ENCODE peak calls at places on chromosomes 16 and 17, in five cellular contexts. R is astrocyte of the cerebellum, S is cardiac muscle cell, D is HL-60, Q is AG04450. X is an unnamed sample.
A peak's percentile ranks its signal among the peaks of the same experiment; 100 is the strongest.

GRCh38 chr17:78780852-78781338 is 1.2 kb downstream of the CYTH1 start:
- DNase-seq in R (no peak), Q (no peak), D (no peak), S (no peak), X (no peak)

GRCh38 chr17:4786111-4786491 is at the start of gene VMO1:
- DNase-seq in Q (no peak), D (no peak), S (peak; percentile 44), R (no peak), X (no peak)

GRCh38 chr16:72664122-72664479 is 383.8 kb downstream of the ZFHX3 start:
- DNase-seq in Q (no peak), D (no peak), R (no peak), S (peak; percentile 13), X (no peak)

GRCh38 chr17:1422907-1423306 is 22.9 kb upstream of the YWHAE start:
- DNase-seq in R (peak; percentile 95), Q (peak; percentile 87), D (no peak), S (peak; percentile 94), X (peak; percentile 87)

GRCh38 chr17:57256708-57257112 is 387 bp downstream of the MSI2 start:
- DNase-seq in R (no peak), D (peak; percentile 14), S (peak; percentile 29), Q (no peak), X (no peak)

GRCh38 chr16:54287758-54288591 is 1.4 kb upstream of the IRX3 start:
- DNase-seq in R (no peak), D (no peak), Q (no peak), S (no peak), X (no peak)

GRCh38 chr16:79050063-79050462 is 550.5 kb downstream of the MAF start:
- DNase-seq in Q (no peak), S (no peak), R (no peak), D (no peak), X (no peak)

GRCh38 chr17:74296548-74296936 is 22.5 kb downstream of the DNAI2 start:
- DNase-seq in D (peak; percentile 60), S (peak; percentile 85), R (no peak), Q (no peak), X (no peak)

GRCh38 chr17:19248923-19249574 is 11.9 kb downstream of the EPN2 start:
- DNase-seq in R (peak; percentile 70), Q (peak; percentile 72), S (peak; percentile 78), D (no peak), X (no peak)

GRCh38 chr17:43125133-43125966 is at the start of gene BRCA1:
- DNase-seq in R (peak; percentile 98), Q (peak; percentile 95), S (peak; percentile 99), D (peak; percentile 99), X (peak; percentile 97)

GRCh38 chr17:59311051-59311468 is 20.4 kb upstream of the YPEL2 start:
- DNase-seq in R (peak; percentile 36), Q (no peak), D (peak; percentile 64), S (peak; percentile 67), X (no peak)

GRCh38 chr17:37506678-37507077 is 17.0 kb downstream of the DUSP14 start:
- DNase-seq in S (peak; percentile 40), R (no peak), Q (no peak), D (peak; percentile 37), X (no peak)

GRCh38 chr17:1076299-1076981 is 79.5 kb downstream of the TIMM22 start:
- DNase-seq in S (no peak), R (no peak), D (no peak), Q (no peak), X (no peak)

GRCh38 chr16:66274335-66275110 is 92.0 kb upstream of the CDH5 start:
- DNase-seq in D (no peak), R (no peak), S (peak; percentile 71), Q (no peak), X (no peak)

GRCh38 chr17:73969956-73970355 is 233.5 kb upstream of the RPL38 start:
- DNase-seq in Q (no peak), S (peak; percentile 41), R (no peak), D (peak; percentile 96), X (no peak)

GRCh38 chr17:39351508-39351907 is 49.9 kb downstream of the FBXL20 start:
- DNase-seq in S (no peak), D (no peak), R (no peak), Q (no peak), X (no peak)

GRCh38 chr16:86590501-86591144 is 12.3 kb downstream of the FOXL1 start:
- DNase-seq in R (peak; percentile 89), S (peak; percentile 69), D (no peak), Q (peak; percentile 81), X (no peak)

GRCh38 chr17:78993241-78993956 is 13.7 kb upstream of the LGALS3BP start:
- DNase-seq in S (peak; percentile 62), Q (no peak), D (peak; percentile 43), R (peak; percentile 22), X (no peak)

GRCh38 chr17:40956401-40957254 is 10.1 kb downstream of the KRT39 start:
- DNase-seq in R (peak; percentile 77), Q (peak; percentile 96), S (peak; percentile 5), D (no peak), X (peak; percentile 65)

GRCh38 chr16:26569793-26570192 is 496.9 kb upstream of the C16orf82 start:
- DNase-seq in R (no peak), D (peak; percentile 8), Q (no peak), S (no peak), X (no peak)
- TF ChIP-seq CTCF in R (no peak), D (peak; percentile 31), Q (no peak), S (no peak), X (peak; percentile 6)

DNA sequence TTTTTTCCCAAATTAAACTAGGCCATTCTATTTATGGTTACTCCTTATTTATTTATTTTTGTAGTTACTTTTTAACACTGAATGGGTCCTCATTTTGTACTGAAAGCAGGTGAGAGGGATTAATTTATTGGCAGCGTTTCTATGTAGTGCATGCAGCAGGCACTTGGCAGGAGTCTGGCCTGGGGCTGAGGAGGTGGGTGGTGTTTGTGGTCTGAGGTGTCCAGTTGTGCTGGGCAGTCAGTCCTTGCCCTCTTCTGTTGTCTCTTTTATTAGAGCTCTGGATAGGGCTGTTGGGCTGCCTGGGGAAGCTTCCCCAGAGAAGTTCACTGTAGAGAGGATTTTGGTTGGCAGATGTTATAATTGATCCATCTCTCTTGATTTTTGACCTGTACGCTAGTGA is 12.7 kb downstream of the SEC14L1 start:
- DNase-seq in D (no peak), S (no peak), Q (no peak), R (no peak), X (peak; percentile 65)
- H3K4me3 ChIP-seq in D (no peak overlapping the region), S (no peak overlapping the region), Q (no peak overlapping the region), R (no peak overlapping the region), X (no peak overlapping the region)

GRCh38 chr16:68282064-68282452 is 17.7 kb downstream of the SLC7A6 start:
- DNase-seq in R (no peak), Q (no peak), S (no peak), D (no peak), X (no peak)

GRCh38 chr16:68281368-68282063 is 17.2 kb downstream of the SLC7A6 start:
- DNase-seq in S (no peak), R (no peak), D (no peak), Q (no peak), X (no peak)

GRCh38 chr16:68279726-68280125 is 15.4 kb downstream of the SLC7A6 start:
- DNase-seq in S (no peak), D (no peak), Q (no peak), R (no peak), X (no peak)

GRCh38 chr16:68283346-68283745 is 19.0 kb downstream of the SLC7A6 start:
- DNase-seq in Q (no peak), D (no peak), R (no peak), S (no peak), X (no peak)

DNA sequence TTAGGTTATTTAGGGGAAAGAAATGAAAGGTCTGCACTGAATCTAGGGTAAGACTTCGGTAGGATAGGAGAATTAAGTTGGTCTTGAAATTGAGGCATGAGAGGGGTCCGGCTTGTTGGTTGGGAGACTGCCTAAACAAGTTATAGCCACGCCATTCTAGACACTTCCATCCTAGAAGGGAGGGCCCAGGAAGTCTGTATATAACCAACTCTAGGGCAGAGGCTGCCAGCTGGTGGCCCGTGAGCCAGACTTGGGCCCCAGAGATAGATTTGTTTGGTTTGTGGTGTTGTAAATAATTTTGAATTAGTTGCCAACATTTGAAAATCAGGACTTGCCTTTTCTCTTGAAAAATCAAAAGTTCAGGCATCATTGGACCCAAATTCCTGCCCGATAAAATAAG is 15.8 kb downstream of the SLC7A6 start:
- DNase-seq in D (no peak), R (no peak), Q (no peak), S (no peak), X (no peak)
- TF ChIP-seq CTCF in D (no peak), R (no peak), Q (no peak), S (no peak), X (no peak)

GRCh38 chr17:10799407-10799806 is 4.5 kb downstream of the TMEM238L start:
- DNase-seq in Q (no peak), D (no peak), R (no peak), S (no peak), X (no peak)
- H3K4me3 ChIP-seq in Q (no peak overlapping the region), D (no peak overlapping the region), R (no peak overlapping the region), S (no peak overlapping the region), X (no peak overlapping the region)

X was measured in retinal pigment epithelial cell.